ENCODE peak calls at places on chromosomes 6 and 20, in seven cellular contexts. A is AG08395, R is iris pigment epithelial cell, S is head of caudate nucleus, E is memory B cell, X is AG04449, K is uterus. U is an unnamed sample.

GRCh38 chr20:32067234-32067821 is 15.3 kb downstream of the HCK start:
- DNase-seq in E (no peak), A (peak; percentile 85), S (no peak), X (peak; percentile 93), K (no peak), R (peak; percentile 93), U (no peak)

GRCh38 chr6:53795702-53796450 is 1.1 kb downstream of the LRRC1 start:
- DNase-seq in K (peak; percentile 20), S (peak; percentile 47), R (peak; percentile 25), X (no peak), A (no peak), E (no peak), U (no peak)

GRCh38 chr6:133857696-133858095 is 31.2 kb upstream of the TCF21 start:
- DNase-seq in R (no peak), K (no peak), S (no peak), E (no peak), A (no peak), X (no peak), U (no peak)

GRCh38 chr20:50992336-50992732 is 30.6 kb downstream of the KCNG1 start:
- DNase-seq in R (no peak), A (no peak), K (no peak), X (no peak), S (no peak), E (no peak), U (no peak)

GRCh38 chr6:155186052-155186658 is 77.7 kb upstream of the CLDN20 start:
- DNase-seq in A (peak; percentile 12), K (no peak), X (no peak), S (no peak), E (no peak), R (peak; percentile 46), U (peak; percentile 28)

GRCh38 chr6:43369174-43370002 is at the start of gene ZNF318:
- DNase-seq in R (peak; percentile 98), A (peak; percentile 96), X (peak; percentile 71), S (peak; percentile 96), E (peak; percentile 90), K (peak; percentile 97), U (peak; percentile 94)

GRCh38 chr20:47204008-47204745 is 152.3 kb downstream of the ZMYND8 start:
- DNase-seq in X (no peak), E (no peak), K (no peak), R (peak; percentile 93), S (no peak), A (peak; percentile 45), U (no peak)

GRCh38 chr6:132161283-132161682 is 210.1 kb upstream of the CCN2 start:
- DNase-seq in X (no peak), K (no peak), S (no peak), R (peak; percentile 86), E (no peak), A (peak; percentile 43), U (no peak)

GRCh38 chr6:170192905-170193304 is 98.0 kb downstream of the DLL1 start:
- DNase-seq in E (no peak), X (no peak), K (no peak), A (no peak), S (no peak), R (no peak), U (no peak)